ENCODE peak calls at places on chromosomes 2 and 18, in five cellular contexts. Z is fibroblast of pulmonary artery, N is tibial artery, C is AG04449, F is neural progenitor cell. V is an unnamed sample.

GRCh38 chr18:5975111-5975622 is 79.8 kb upstream of the TMEM200C start:
- DNase-seq in F (no peak), Z (peak), C (peak), N (no peak), V (no peak)

GRCh38 chr18:3175195-3175758 is 44.5 kb downstream of the MYOM1 start:
- DNase-seq in F (no peak), N (no peak), C (no peak), Z (no peak), V (no peak)

GRCh38 chr2:44596537-44597320 is 235.0 kb downstream of the CAMKMT start:
- DNase-seq in F (no peak), N (no peak), C (no peak), Z (no peak), V (no peak)

GRCh38 chr2:1743396-1744150 is 742 bp downstream of the PXDN start:
- DNase-seq in N (no peak), C (no peak), F (peak), Z (peak), V (peak)

GRCh38 chr2:16413257-16413656 is 252.4 kb downstream of the CYRIA start:
- DNase-seq in C (no peak), Z (no peak), N (no peak), F (no peak), V (no peak)

GRCh38 chr2:45169339-45170190 is 160.3 kb upstream of the SIX2 start:
- DNase-seq in Z (peak), N (no peak), C (no peak), F (peak), V (peak)

GRCh38 chr2:49770919-49771318 is 616.6 kb upstream of the FSHR start:
- DNase-seq in F (peak), C (no peak), Z (peak), N (no peak), V (peak)

GRCh38 chr18:5943514-5943913 is 48.2 kb upstream of the TMEM200C start:
- DNase-seq in F (no peak), N (no peak), C (no peak), Z (peak), V (no peak)

GRCh38 chr2:166127217-166128155 is at the start of gene SCN1A:
- DNase-seq in Z (peak), F (peak), C (no peak), N (no peak), V (peak)

GRCh38 chr2:71974846-71975245 is 172.8 kb downstream of the CYP26B1 start:
- DNase-seq in Z (peak), C (peak), N (no peak), F (no peak), V (peak)

GRCh38 chr2:105972226-105972625 is 221.9 kb downstream of the UXS1 start:
- DNase-seq in C (no peak), F (no peak), Z (no peak), N (no peak), V (no peak)

GRCh38 chr18:79690071-79690470 is 10.5 kb downstream of the CTDP1 start:
- DNase-seq in Z (no peak), N (no peak), C (no peak), F (no peak), V (no peak)

GRCh38 chr2:69561041-69561550 is 82.4 kb downstream of the AAK1 start:
- DNase-seq in F (no peak), C (no peak), N (no peak), Z (no peak), V (no peak)

GRCh38 chr2:164458801-164459200 is 162.5 kb downstream of the GRB14 start:
- DNase-seq in F (no peak), N (no peak), Z (no peak), C (no peak), V (no peak)

GRCh38 chr18:31303771-31304170 is 14.2 kb upstream of the DSG1 start:
- DNase-seq in N (no peak), C (no peak), Z (peak), F (no peak), V (no peak)

GRCh38 chr18:78902795-78903435 is 76.7 kb upstream of the SALL3 start:
- DNase-seq in F (no peak), Z (no peak), C (no peak), N (no peak), V (no peak)

GRCh38 chr2:43293744-43294695 is 67.6 kb upstream of the ZFP36L2 start:
- DNase-seq in C (peak), F (no peak), N (peak), Z (peak), V (peak)

GRCh38 chr2:119253114-119253702 is 29.6 kb downstream of the STEAP3 start:
- DNase-seq in Z (peak), N (no peak), F (no peak), C (no peak), V (peak)

GRCh38 chr2:133266926-133267590 is 301.2 kb downstream of the NCKAP5 start:
- DNase-seq in C (no peak), N (no peak), Z (no peak), F (peak), V (no peak)

GRCh38 chr2:241132549-241133435 is 16.5 kb downstream of the PASK start:
- DNase-seq in F (no peak), Z (no peak), C (no peak), N (peak), V (no peak)

GRCh38 chr2:64698668-64699444 is 45.1 kb upstream of the SERTAD2 start:
- DNase-seq in C (peak), Z (peak), F (no peak), N (no peak), V (peak)

GRCh38 chr2:29755233-29755632 is 166.2 kb downstream of the ALK start:
- DNase-seq in C (no peak), F (no peak), N (no peak), Z (no peak), V (no peak)

GRCh38 chr2:134897932-134898331 is 20.7 kb upstream of the CCNT2 start:
- DNase-seq in F (no peak), C (no peak), Z (peak), N (no peak), V (peak)

GRCh38 chr2:30709516-30709915 is 97.7 kb downstream of the CAPN13 start:
- DNase-seq in C (no peak), F (no peak), Z (no peak), N (no peak), V (no peak)

GRCh38 chr2:43219383-43220228 is 6.8 kb downstream of the ZFP36L2 start:
- DNase-seq in Z (peak), C (no peak), N (peak), F (peak), V (peak)

GRCh38 chr18:63454497-63454896 is 22.3 kb upstream of the SERPINB5 start:
- DNase-seq in Z (no peak), N (no peak), F (no peak), C (no peak), V (peak)

GRCh38 chr2:121052507-121052906 is 232.5 kb downstream of the TFCP2L1 start:
- DNase-seq in Z (no peak), C (no peak), N (no peak), F (no peak), V (no peak)

GRCh38 chr2:74250189-74250631 is 51.8 kb downstream of the MTHFD2 start:
- DNase-seq in C (no peak), Z (peak), F (peak), N (no peak), V (peak)

GRCh38 chr2:126858013-126858412 is 40.7 kb upstream of the TEX51 start:
- DNase-seq in F (no peak), Z (no peak), C (no peak), N (no peak), V (no peak)

GRCh38 chr2:45746888-45747287 is 95.4 kb downstream of the PRKCE start:
- DNase-seq in F (no peak), Z (no peak), N (no peak), C (peak), V (no peak)

GRCh38 chr2:44244135-44244871 is 31.0 kb upstream of the SLC3A1 start:
- DNase-seq in Z (peak), C (no peak), F (peak), N (peak), V (peak)

GRCh38 chr18:10062292-10062940 is 148.6 kb downstream of the VAPA start:
- DNase-seq in Z (peak), C (peak), F (no peak), N (peak), V (no peak)

GRCh38 chr2:230569298-230569697 is 143.3 kb upstream of the CAB39 start:
- DNase-seq in N (no peak), C (no peak), Z (no peak), F (no peak), V (no peak)

GRCh38 chr2:128526455-128526976 is 207.8 kb upstream of the HS6ST1 start:
- DNase-seq in C (no peak), F (no peak), N (no peak), Z (no peak), V (peak)

GRCh38 chr2:104919127-104919526 is 65.2 kb downstream of the POU3F3 start:
- DNase-seq in F (no peak), N (no peak), Z (no peak), C (no peak), V (no peak)

GRCh38 chr2:6562762-6563161 is 302.9 kb downstream of the CMPK2 start:
- DNase-seq in N (no peak), C (no peak), F (no peak), Z (no peak), V (no peak)

GRCh38 chr2:219578811-219579210 is 6.7 kb downstream of the INHA start:
- DNase-seq in Z (peak), N (no peak), F (no peak), C (no peak), V (peak)

GRCh38 chr2:108169982-108170625 is 69.7 kb upstream of the SULT1C3 start:
- DNase-seq in C (no peak), F (peak), N (no peak), Z (peak), V (peak)

GRCh38 chr18:36783792-36784191 is 45.0 kb downstream of the TPGS2 start:
- DNase-seq in Z (no peak), N (no peak), C (no peak), F (no peak), V (no peak)
- H3K4me3 ChIP-seq in Z (no peak), N (no peak), C (no peak), F (no peak), V (no peak)

DNA sequence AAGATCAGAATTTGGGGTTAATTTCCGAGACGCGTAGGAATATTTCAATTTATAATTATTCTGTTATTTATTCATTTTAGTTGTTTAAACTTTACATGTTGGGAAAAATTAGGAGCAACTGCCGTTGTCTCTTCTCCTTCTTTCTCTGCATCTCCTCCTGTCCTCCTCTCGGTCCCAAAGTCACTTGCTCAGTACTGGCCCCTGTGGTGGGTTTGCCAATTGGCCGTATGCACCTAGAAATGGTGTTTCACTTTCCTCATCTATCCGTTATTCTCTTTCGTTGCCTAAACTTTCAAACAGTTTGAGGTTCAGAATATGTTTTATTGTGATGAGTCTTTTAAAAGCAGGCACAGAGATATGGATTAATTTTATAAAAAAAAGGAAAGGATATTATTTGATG is 517.9 kb downstream of the PLCL1 start:
- DNase-seq in N (no peak), C (no peak), F (peak), Z (no peak), V (no peak)
- TF ChIP-seq CTCF in N (no peak), C (no peak), F (peak), Z (peak), V (peak)

DNA sequence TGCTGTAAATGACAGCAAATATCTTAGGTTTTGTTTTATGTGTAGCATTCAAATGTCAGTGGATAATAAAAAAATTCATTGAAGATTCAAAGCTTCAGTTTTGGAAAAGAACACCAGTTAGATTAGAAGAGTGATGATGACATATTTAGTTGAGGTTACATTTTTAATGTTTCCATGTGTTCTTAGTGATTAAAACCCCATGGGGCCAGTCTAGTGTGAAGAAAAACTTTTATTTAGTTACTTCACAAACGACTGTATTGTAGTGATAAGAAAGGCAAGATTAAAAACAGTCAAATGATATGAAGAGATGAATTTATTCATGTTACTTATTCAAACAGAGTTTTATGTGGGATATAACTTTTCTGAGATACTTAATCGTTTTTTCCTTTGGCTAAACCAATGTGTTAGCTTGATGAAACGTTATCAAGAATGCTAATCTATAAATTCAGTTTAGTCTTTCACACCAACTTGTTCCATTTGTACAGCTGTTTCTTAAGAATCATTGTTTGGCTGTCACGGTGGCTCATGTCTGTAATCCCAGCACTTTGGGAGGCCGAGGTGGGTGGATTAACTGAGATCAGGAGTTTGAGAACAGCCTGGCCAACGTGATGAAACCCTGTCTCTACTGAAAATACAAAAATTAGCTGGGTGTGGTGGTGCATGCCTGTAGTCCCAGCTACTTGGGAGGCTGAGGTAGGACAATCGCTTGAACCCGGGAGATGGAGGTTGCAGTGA is 11.6 kb downstream of the BMPR2 start:
- DNase-seq in C (no peak), Z (peak), F (no peak), N (no peak), V (no peak)
- H3K4me3 ChIP-seq in C (no peak), Z (no peak), F (no peak), N (no peak), V (no peak)

DNA sequence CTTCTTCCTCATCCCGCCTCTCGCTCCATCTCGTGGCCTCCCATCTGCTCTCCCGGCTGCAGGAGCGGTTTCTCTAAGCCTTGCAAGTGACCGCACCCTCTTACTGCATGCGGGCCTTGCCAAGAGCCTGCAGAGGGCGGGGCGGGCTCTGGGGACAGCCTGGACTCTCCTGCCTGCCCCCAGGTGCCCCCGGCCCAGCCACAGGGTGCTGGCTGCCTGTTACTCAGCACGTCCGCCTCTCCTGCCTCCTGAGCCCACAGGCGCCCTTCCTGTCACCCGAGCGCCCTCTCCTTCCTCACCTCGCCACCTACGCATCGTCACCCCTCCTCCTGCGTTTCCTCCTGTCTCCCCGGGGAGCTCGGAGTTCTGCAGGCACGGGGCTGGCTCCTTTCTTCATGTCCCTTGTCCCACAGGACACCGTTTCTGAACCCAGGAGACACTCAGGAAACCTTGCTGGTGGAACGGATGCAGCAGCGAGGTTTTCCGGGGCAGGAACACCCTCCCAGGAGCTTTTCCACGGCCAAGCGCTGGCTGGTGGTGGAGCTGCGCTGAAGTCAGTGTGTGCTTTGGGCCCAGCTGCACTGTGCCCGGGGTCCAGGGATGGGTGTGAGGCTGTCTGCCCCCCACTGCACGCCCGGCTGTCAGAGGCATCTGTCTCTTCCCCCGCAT is 28.5 kb downstream of the HPCAL1 start:
- DNase-seq in C (no peak), Z (peak), F (no peak), N (peak), V (no peak)
- TF ChIP-seq CTCF in C (no peak), Z (no peak), F (no peak), N (no peak), V (no peak)

GRCh38 chr18:61606759-61607158 is 273.5 kb downstream of the CDH20 start:
- DNase-seq in Z (peak), N (peak), F (peak), C (peak), V (peak)
- H3K4me3 ChIP-seq in Z (peak), N (peak), F (peak), C (peak), V (peak)

GRCh38 chr2:199798881-199799580 is 52.0 kb downstream of the FTCDNL1 start:
- DNase-seq in C (no peak), Z (peak), N (no peak), F (no peak), V (no peak)
- TF ChIP-seq CTCF in C (no peak), Z (no peak), N (no peak), F (no peak), V (no peak)

GRCh38 chr2:196171248-196171871 is at the start of gene STK17B:
- DNase-seq in F (peak), C (peak), Z (peak), N (peak), V (peak)
- H3K4me3 ChIP-seq in F (peak), C (peak), Z (peak), N (peak), V (peak)

GRCh38 chr18:54675076-54675475 is 84.0 kb downstream of the DYNAP start:
- DNase-seq in C (no peak), N (no peak), F (peak), Z (no peak), V (no peak)

GRCh38 chr18:54684786-54685185 is 93.7 kb downstream of the DYNAP start:
- DNase-seq in C (no peak), Z (peak), F (peak), N (no peak), V (no peak)

DNA sequence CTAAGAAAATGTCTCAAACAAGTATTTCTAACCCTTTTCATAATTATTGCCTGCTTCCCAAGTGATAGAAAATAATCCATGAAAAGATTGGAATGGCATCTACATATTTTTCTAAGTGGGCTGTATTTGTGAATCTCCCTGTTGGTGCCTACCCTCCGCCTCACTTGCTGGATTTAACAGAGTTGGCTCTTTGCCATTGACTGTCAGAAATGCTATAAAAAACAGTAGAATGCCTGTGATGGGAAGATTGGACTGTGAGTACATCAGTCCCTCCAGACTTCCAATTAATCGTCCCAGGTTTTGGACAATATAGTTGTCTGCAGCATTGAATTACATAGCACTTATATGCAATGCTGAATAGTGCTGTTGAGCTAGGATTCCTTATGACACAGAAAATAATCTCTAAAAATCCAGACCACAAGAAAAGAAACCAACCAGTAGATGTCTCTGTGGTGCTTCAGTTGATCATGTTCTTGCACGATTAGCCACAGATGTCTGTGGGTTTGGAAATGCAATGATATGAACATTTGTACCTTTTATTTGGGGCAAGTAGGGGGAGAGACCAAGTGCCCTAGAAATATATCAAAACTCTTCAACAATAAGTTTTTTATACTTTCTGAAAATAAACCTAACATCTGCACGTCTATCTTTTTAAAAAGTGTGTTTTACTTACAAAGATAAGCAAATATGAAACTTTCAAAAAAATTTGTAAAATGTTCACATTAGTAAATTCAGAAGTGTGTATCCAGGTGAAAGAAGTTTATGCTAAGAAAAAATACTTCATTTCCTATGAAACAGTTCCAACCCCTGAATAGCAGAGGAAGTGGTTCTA is 88.5 kb downstream of the DYNAP start:
- DNase-seq in N (no peak), F (peak), Z (peak), C (peak), V (peak)
- TF ChIP-seq CTCF in N (peak), F (peak), Z (peak), C (peak), V (peak)

GRCh38 chr2:96436416-96436815 is 68.7 kb downstream of the NEURL3 start:
- DNase-seq in Z (no peak), N (no peak), C (no peak), F (no peak), V (no peak)
- H3K4me3 ChIP-seq in Z (no peak), N (no peak), C (no peak), F (no peak), V (no peak)

DNA sequence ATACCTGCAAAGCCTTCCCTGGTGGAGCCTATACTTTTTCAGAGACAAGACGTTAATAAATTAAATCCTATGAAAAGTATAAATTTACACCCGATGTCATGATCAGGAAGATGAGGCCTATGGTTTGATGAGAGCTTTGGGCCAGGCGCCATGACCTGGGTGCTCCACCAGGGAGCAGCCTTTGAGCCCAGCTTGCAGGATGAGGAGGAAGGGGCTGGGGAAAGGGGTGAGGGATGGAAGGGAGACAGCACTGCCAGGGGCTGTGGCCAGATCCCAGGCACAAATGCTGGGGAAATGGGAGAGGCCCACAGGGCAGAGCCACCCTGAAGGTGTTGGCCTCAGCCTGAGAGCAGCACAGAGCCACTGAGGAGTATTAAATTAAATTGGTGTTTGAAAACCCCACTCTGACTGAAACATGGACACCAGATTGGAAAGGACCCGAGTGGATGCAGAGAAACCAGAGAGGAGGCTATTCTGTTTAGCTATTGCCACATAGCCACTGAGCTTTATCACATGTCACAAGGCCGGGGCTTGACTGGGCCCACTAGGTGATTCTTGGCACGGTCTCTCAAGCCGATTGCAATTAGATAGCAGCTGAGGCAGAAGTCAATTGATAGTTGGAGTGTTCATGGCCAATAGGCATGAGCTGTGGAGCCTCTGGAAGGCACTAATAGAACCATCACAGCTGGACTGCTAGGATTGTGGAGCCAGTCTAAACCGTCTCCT is 9.6 kb upstream of the FAHD2A start:
- DNase-seq in N (no peak), Z (no peak), C (no peak), F (no peak), V (no peak)
- TF ChIP-seq CTCF in N (no peak), Z (no peak), C (peak), F (peak), V (no peak)

V was measured in epithelial cell of esophagus.